ENCODE peak calls at places on chromosomes 12 and 14, in nine cellular contexts. One of them, this sample, is unnamed.

GRCh38 chr12:130556486-130557055 is 159.5 kb downstream of the RIMBP2 start:
- DNase-seq in fibroblast of pulmonary artery: no peak
- DNase-seq in mesothelial cell of epicardium: no peak
- DNase-seq in cardiac muscle cell: no peak
- DNase-seq in GM12865: no peak
- DNase-seq in AG04450: no peak
- DNase-seq in AG09309: no peak
- DNase-seq in RWPE1: no peak
- DNase-seq in progenitor cell of endocrine pancreas: no peak
- DNase-seq in this sample: no peak

GRCh38 chr12:52813885-52814709 is at the start of gene KRT4:
- DNase-seq in fibroblast of pulmonary artery: no peak
- DNase-seq in mesothelial cell of epicardium: no peak
- DNase-seq in cardiac muscle cell: peak; percentile 27
- DNase-seq in GM12865: no peak
- DNase-seq in AG04450: no peak
- DNase-seq in AG09309: no peak
- DNase-seq in RWPE1: no peak
- DNase-seq in progenitor cell of endocrine pancreas: no peak
- DNase-seq in this sample: no peak

GRCh38 chr12:116320839-116321238 is 43.3 kb upstream of the MED13L start:
- DNase-seq in fibroblast of pulmonary artery: no peak
- DNase-seq in mesothelial cell of epicardium: no peak
- DNase-seq in cardiac muscle cell: no peak
- DNase-seq in GM12865: no peak
- DNase-seq in AG04450: no peak
- DNase-seq in AG09309: no peak
- DNase-seq in RWPE1: no peak
- DNase-seq in progenitor cell of endocrine pancreas: no peak
- DNase-seq in this sample: no peak

GRCh38 chr12:57452937-57453509 is 2.1 kb upstream of the INHBE start:
- DNase-seq in fibroblast of pulmonary artery: peak; percentile 82
- DNase-seq in mesothelial cell of epicardium: no peak
- DNase-seq in cardiac muscle cell: peak; percentile 85
- DNase-seq in GM12865: peak; percentile 72
- DNase-seq in AG04450: no peak
- DNase-seq in AG09309: peak; percentile 45
- DNase-seq in RWPE1: peak; percentile 53
- DNase-seq in progenitor cell of endocrine pancreas: peak; percentile 70
- DNase-seq in this sample: peak; percentile 69

GRCh38 chr14:97798204-97798603 is 1001.0 kb downstream of the VRK1 start:
- DNase-seq in fibroblast of pulmonary artery: no peak
- DNase-seq in mesothelial cell of epicardium: no peak
- DNase-seq in cardiac muscle cell: no peak
- DNase-seq in GM12865: no peak
- DNase-seq in AG04450: no peak
- DNase-seq in AG09309: no peak
- DNase-seq in RWPE1: no peak
- DNase-seq in progenitor cell of endocrine pancreas: no peak
- DNase-seq in this sample: no peak

GRCh38 chr12:50620050-50620974 is 115.5 kb downstream of the DIP2B start:
- DNase-seq in fibroblast of pulmonary artery: peak; percentile 83
- DNase-seq in mesothelial cell of epicardium: no peak
- DNase-seq in cardiac muscle cell: peak; percentile 87
- DNase-seq in GM12865: no peak
- DNase-seq in AG04450: no peak
- DNase-seq in AG09309: peak; percentile 70
- DNase-seq in RWPE1: peak; percentile 83
- DNase-seq in progenitor cell of endocrine pancreas: no peak
- DNase-seq in this sample: no peak

GRCh38 chr12:4763549-4763948 is 43.3 kb downstream of the GALNT8 start:
- DNase-seq in fibroblast of pulmonary artery: no peak
- DNase-seq in mesothelial cell of epicardium: no peak
- DNase-seq in cardiac muscle cell: peak; percentile 22
- DNase-seq in GM12865: no peak
- DNase-seq in AG04450: no peak
- DNase-seq in AG09309: no peak
- DNase-seq in RWPE1: no peak
- DNase-seq in progenitor cell of endocrine pancreas: no peak
- DNase-seq in this sample: no peak

GRCh38 chr12:89863968-89864367 is 155.3 kb upstream of the ATP2B1 start:
- DNase-seq in fibroblast of pulmonary artery: no peak
- DNase-seq in mesothelial cell of epicardium: no peak
- DNase-seq in cardiac muscle cell: no peak
- DNase-seq in GM12865: peak; percentile 52
- DNase-seq in AG04450: no peak
- DNase-seq in AG09309: no peak
- DNase-seq in RWPE1: no peak
- DNase-seq in progenitor cell of endocrine pancreas: no peak
- DNase-seq in this sample: no peak

DNA sequence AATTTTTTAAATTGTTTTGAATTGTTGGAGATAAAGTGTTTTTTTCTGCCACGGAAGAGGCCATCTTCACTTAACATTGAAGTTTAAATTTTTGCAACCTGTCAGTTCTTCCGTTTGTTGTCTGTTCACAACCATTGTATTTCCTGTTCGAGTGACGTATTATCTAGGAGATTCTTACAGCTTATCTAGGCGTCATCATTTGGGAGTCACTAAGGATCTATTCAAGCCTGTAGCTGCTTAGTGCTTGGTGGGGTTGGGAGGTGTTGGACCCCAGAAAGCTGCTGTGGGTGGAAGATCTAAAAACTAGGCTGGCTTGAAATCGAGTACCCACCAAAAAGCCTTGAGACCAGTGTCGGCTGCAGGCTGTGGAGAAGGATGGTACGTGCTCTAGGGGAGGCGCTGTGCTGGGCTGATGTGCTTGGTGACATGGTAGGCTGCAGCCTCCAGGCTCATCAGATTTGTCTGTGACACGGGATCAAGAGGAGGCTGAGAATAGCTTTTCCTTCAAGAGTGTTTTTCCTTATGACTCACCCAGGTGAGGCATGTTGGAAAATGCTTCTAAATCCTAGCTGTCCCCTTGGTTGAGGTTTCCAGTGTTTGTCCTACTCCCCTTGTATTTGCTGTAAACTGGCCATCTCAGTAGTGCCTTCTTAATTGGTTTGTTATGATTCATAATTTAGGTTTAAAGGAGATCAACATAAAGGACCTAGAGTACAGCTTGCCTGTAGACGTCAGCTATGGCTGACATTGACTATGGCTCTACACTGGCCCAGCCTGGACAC is 57.8 kb downstream of the ATG14 start:
- DNase-seq in fibroblast of pulmonary artery: no peak
- DNase-seq in mesothelial cell of epicardium: no peak
- DNase-seq in cardiac muscle cell: no peak
- DNase-seq in GM12865: no peak
- DNase-seq in AG04450: no peak
- DNase-seq in AG09309: no peak
- DNase-seq in RWPE1: peak; percentile 29
- DNase-seq in progenitor cell of endocrine pancreas: no peak
- DNase-seq in this sample: no peak
- TF ChIP-seq CTCF in fibroblast of pulmonary artery: no peak
- TF ChIP-seq CTCF in mesothelial cell of epicardium: no peak
- TF ChIP-seq CTCF in cardiac muscle cell: no peak
- TF ChIP-seq CTCF in GM12865: no peak
- TF ChIP-seq CTCF in AG04450: no peak
- TF ChIP-seq CTCF in AG09309: no peak
- TF ChIP-seq CTCF in RWPE1: no peak
- TF ChIP-seq CTCF in progenitor cell of endocrine pancreas: no peak
- TF ChIP-seq CTCF in this sample: no peak

GRCh38 chr12:3523728-3524127 is 32.7 kb downstream of the PRMT8 start:
- DNase-seq in fibroblast of pulmonary artery: no peak
- DNase-seq in mesothelial cell of epicardium: no peak
- DNase-seq in cardiac muscle cell: no peak
- DNase-seq in GM12865: no peak
- DNase-seq in AG04450: no peak
- DNase-seq in AG09309: no peak
- DNase-seq in RWPE1: no peak
- DNase-seq in progenitor cell of endocrine pancreas: no peak
- DNase-seq in this sample: no peak

GRCh38 chr12:3526776-3527175 is 35.8 kb downstream of the PRMT8 start:
- DNase-seq in fibroblast of pulmonary artery: no peak
- DNase-seq in mesothelial cell of epicardium: no peak
- DNase-seq in cardiac muscle cell: no peak
- DNase-seq in GM12865: no peak
- DNase-seq in AG04450: no peak
- DNase-seq in AG09309: no peak
- DNase-seq in RWPE1: no peak
- DNase-seq in progenitor cell of endocrine pancreas: no peak
- DNase-seq in this sample: no peak

GRCh38 chr12:3520711-3521110 is 29.7 kb downstream of the PRMT8 start:
- DNase-seq in fibroblast of pulmonary artery: no peak
- DNase-seq in mesothelial cell of epicardium: no peak
- DNase-seq in cardiac muscle cell: no peak
- DNase-seq in GM12865: no peak
- DNase-seq in AG04450: no peak
- DNase-seq in AG09309: no peak
- DNase-seq in RWPE1: no peak
- DNase-seq in progenitor cell of endocrine pancreas: no peak
- DNase-seq in this sample: no peak

GRCh38 chr12:3520168-3520567 is 29.2 kb downstream of the PRMT8 start:
- DNase-seq in fibroblast of pulmonary artery: no peak
- DNase-seq in mesothelial cell of epicardium: no peak
- DNase-seq in cardiac muscle cell: peak; percentile 4
- DNase-seq in GM12865: no peak
- DNase-seq in AG04450: no peak
- DNase-seq in AG09309: no peak
- DNase-seq in RWPE1: no peak
- DNase-seq in progenitor cell of endocrine pancreas: no peak
- DNase-seq in this sample: no peak

DNA sequence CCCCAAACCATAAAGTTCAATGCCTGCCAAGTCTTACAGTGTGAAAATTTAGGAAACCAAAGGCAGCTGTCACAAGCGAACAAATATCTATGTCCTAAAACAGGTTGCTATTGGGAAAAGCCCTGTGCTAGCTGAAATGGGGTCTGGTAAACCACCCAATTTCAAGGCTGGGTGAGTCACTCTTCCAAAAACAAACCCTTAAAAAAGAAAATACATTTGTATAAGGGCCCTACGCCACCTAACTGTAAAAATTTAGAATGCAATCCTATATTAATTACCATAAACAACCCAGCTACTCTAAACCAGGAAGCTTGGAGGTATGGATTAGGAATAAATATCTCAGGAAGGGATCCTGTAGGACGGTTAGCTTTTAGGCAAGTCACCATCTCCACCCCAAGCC is 32.1 kb downstream of the PRMT8 start:
- DNase-seq in fibroblast of pulmonary artery: no peak
- DNase-seq in mesothelial cell of epicardium: no peak
- DNase-seq in cardiac muscle cell: no peak
- DNase-seq in GM12865: no peak
- DNase-seq in AG04450: no peak
- DNase-seq in AG09309: no peak
- DNase-seq in RWPE1: peak; percentile 9
- DNase-seq in progenitor cell of endocrine pancreas: no peak
- DNase-seq in this sample: no peak
- TF ChIP-seq CTCF in fibroblast of pulmonary artery: no peak
- TF ChIP-seq CTCF in mesothelial cell of epicardium: no peak
- TF ChIP-seq CTCF in cardiac muscle cell: no peak
- TF ChIP-seq CTCF in GM12865: no peak
- TF ChIP-seq CTCF in AG04450: no peak
- TF ChIP-seq CTCF in AG09309: no peak
- TF ChIP-seq CTCF in RWPE1: no peak
- TF ChIP-seq CTCF in progenitor cell of endocrine pancreas: no peak
- TF ChIP-seq CTCF in this sample: no peak

DNA sequence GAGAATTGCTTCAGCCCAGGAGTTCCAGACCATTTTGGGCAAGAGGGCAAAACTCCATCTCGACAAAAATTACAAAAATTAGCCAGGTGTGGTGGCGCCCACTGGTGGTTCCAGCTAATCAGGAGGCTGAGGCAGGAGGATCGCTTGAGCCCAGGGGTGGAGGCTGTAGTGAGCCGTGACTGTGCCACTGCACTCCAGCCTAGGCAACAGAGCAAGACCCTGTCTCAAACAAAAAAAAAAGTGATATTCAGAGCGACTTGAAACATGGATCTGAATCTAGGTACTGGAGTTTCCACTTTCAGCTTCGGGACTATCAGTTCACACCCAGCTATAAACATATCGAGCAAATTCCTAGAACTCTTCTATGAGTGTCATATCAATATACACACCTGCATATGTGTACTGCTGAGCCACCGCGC is 16.3 kb upstream of the RNF34 start:
- DNase-seq in fibroblast of pulmonary artery: no peak
- DNase-seq in mesothelial cell of epicardium: no peak
- DNase-seq in cardiac muscle cell: no peak
- DNase-seq in GM12865: no peak
- DNase-seq in AG04450: no peak
- DNase-seq in AG09309: no peak
- DNase-seq in RWPE1: no peak
- DNase-seq in progenitor cell of endocrine pancreas: no peak
- DNase-seq in this sample: no peak
- TF ChIP-seq CTCF in fibroblast of pulmonary artery: no peak
- TF ChIP-seq CTCF in mesothelial cell of epicardium: no peak
- TF ChIP-seq CTCF in cardiac muscle cell: no peak
- TF ChIP-seq CTCF in GM12865: no peak
- TF ChIP-seq CTCF in AG04450: no peak
- TF ChIP-seq CTCF in AG09309: peak; percentile 15
- TF ChIP-seq CTCF in RWPE1: no peak
- TF ChIP-seq CTCF in progenitor cell of endocrine pancreas: peak; percentile 12
- TF ChIP-seq CTCF in this sample: no peak

GRCh38 chr14:75993567-75994041 is 8.0 kb downstream of the IFT43 start:
- DNase-seq in fibroblast of pulmonary artery: no peak
- DNase-seq in mesothelial cell of epicardium: no peak
- DNase-seq in cardiac muscle cell: no peak
- DNase-seq in GM12865: peak; percentile 58
- DNase-seq in AG04450: no peak
- DNase-seq in AG09309: no peak
- DNase-seq in RWPE1: no peak
- DNase-seq in progenitor cell of endocrine pancreas: no peak
- DNase-seq in this sample: no peak
- TF ChIP-seq CTCF in fibroblast of pulmonary artery: no peak
- TF ChIP-seq CTCF in mesothelial cell of epicardium: no peak
- TF ChIP-seq CTCF in cardiac muscle cell: no peak
- TF ChIP-seq CTCF in GM12865: no peak
- TF ChIP-seq CTCF in AG04450: no peak
- TF ChIP-seq CTCF in AG09309: no peak
- TF ChIP-seq CTCF in RWPE1: no peak
- TF ChIP-seq CTCF in progenitor cell of endocrine pancreas: no peak
- TF ChIP-seq CTCF in this sample: no peak